ENCODE peak calls at places on chromosomes 1 and 21, in five cellular contexts. X is Peyer's patch, E is K562, T is heart left ventricle, B is tibial nerve. C is an unnamed sample.

GRCh38 chr21:36767096-36767495 is 68.2 kb downstream of the SIM2 start:
- DNase-seq in X (no peak), E (no peak), T (no peak), B (no peak), C (no peak)

GRCh38 chr21:28699591-28700259 is 293.0 kb downstream of the LTN1 start:
- DNase-seq in X (no peak), E (no peak), T (no peak), B (no peak), C (no peak)

GRCh38 chr21:43268086-43268803 is 99.4 kb downstream of the CRYAA start:
- DNase-seq in X (no peak), E (no peak), T (peak), B (no peak), C (no peak)

GRCh38 chr1:155128755-155129473 is 1.2 kb downstream of the EFNA1 start:
- DNase-seq in X (peak), E (no peak), T (peak), B (no peak), C (no peak)

GRCh38 chr1:109425391-109425790 is 857 bp downstream of the PSMA5 start:
- DNase-seq in X (no peak), E (no peak), T (no peak), B (no peak), C (no peak)

GRCh38 chr1:112061852-112062451 is 72.5 kb upstream of the KCND3 start:
- DNase-seq in X (no peak), E (no peak), T (no peak), B (no peak), C (no peak)

GRCh38 chr21:43306911-43307676 is 119.8 kb downstream of the SIK1 start:
- DNase-seq in X (no peak), E (no peak), T (peak), B (no peak), C (peak)

GRCh38 chr1:232980336-232980978 is 30.0 kb downstream of the NTPCR start:
- DNase-seq in X (no peak), E (no peak), T (no peak), B (no peak), C (no peak)

GRCh38 chr21:17441370-17441769 is 71.5 kb upstream of the CXADR start:
- DNase-seq in X (no peak), E (no peak), T (no peak), B (no peak), C (no peak)

GRCh38 chr1:35461966-35462651 is 95.1 kb downstream of the KIAA0319L start:
- DNase-seq in X (no peak), E (no peak), T (no peak), B (no peak), C (no peak)

GRCh38 chr1:206685256-206685748 is 597 bp downstream of the MAPKAPK2 start:
- DNase-seq in X (peak), E (peak), T (peak), B (no peak), C (peak)

GRCh38 chr1:201405484-201405831 is 6.3 kb upstream of the LAD1 start:
- DNase-seq in X (peak), E (no peak), T (no peak), B (no peak), C (no peak)

GRCh38 chr1:220786337-220787068 is at the start of gene MTARC1:
- DNase-seq in X (peak), E (no peak), T (peak), B (no peak), C (peak)

GRCh38 chr1:209675567-209676154 is 449 bp downstream of the G0S2 start:
- DNase-seq in X (peak), E (no peak), T (peak), B (no peak), C (no peak)

GRCh38 chr1:97034651-97035050 is 313.1 kb downstream of the PTBP2 start:
- DNase-seq in X (no peak), E (no peak), T (no peak), B (no peak), C (no peak)

GRCh38 chr1:185420588-185421081 is 103.6 kb upstream of the IVNS1ABP start:
- DNase-seq in X (no peak), E (no peak), T (no peak), B (no peak), C (no peak)

GRCh38 chr1:233261206-233261605 is 34.3 kb downstream of the PCNX2 start:
- DNase-seq in X (no peak), E (no peak), T (no peak), B (no peak), C (no peak)

GRCh38 chr1:51266791-51267190 is 30.7 kb downstream of the RNF11 start:
- DNase-seq in X (no peak), E (no peak), T (no peak), B (no peak), C (no peak)

GRCh38 chr21:46294647-46295176 is 8.6 kb downstream of the YBEY start:
- DNase-seq in X (no peak), E (peak), T (peak), B (no peak), C (peak)

GRCh38 chr21:33254766-33255165 is 11.4 kb upstream of the IL10RB start:
- DNase-seq in X (no peak), E (no peak), T (no peak), B (no peak), C (no peak)

GRCh38 chr1:93346472-93346991 is 825 bp downstream of the DR1 start:
- DNase-seq in X (peak), E (peak), T (peak), B (no peak), C (no peak)

GRCh38 chr1:182395911-182396310 is 4.3 kb upstream of the GLUL start:
- DNase-seq in X (no peak), E (no peak), T (no peak), B (no peak), C (no peak)

GRCh38 chr1:6825828-6826227 is 40.6 kb downstream of the CAMTA1 start:
- DNase-seq in X (no peak), E (no peak), T (no peak), B (no peak), C (no peak)

GRCh38 chr1:6823822-6824221 is 38.6 kb downstream of the CAMTA1 start:
- DNase-seq in X (no peak), E (no peak), T (no peak), B (no peak), C (no peak)

GRCh38 chr1:6824665-6825368 is 39.6 kb downstream of the CAMTA1 start:
- DNase-seq in X (no peak), E (no peak), T (no peak), B (no peak), C (no peak)

GRCh38 chr1:6820899-6821298 is 35.6 kb downstream of the CAMTA1 start:
- DNase-seq in X (no peak), E (no peak), T (no peak), B (no peak), C (no peak)

DNA sequence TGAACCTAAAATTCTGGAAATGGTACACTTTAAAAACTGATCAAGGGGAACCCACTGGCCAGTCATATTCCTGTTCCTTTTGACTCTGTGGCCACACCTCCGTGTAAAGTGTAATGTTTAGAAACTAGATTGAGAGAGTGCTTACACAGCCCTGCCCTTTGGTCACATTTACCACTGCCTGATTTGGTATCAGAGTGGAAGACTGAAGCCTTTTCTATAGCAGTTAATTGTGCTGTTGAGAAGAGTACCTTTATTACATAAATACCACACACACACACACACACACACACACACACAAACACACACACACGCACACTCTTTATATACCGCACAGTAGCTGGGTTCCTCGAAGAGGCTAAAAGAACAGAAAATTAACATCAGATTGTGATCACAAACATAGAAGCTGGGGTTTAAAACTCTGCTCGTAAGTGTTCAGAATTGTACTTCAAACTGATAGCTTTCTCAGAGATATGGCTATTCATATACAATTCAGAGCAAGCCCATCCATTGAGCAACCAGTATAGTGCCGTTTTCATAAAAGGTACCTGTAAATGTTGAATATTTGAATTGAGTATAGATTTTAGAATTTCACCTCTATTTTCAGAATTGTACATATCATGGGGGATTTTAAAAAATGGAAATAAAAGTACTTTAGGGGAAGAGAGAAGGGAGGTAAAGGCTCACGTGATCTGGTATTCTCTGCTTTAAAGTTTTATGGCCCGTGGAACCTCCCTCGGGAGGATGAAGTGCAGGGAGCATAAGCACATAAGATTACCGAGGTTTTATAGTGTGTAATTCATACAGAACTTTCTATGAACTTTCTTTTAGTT is 37.5 kb downstream of the CAMTA1 start:
- DNase-seq in X (peak), E (no peak), T (no peak), B (no peak), C (no peak)
- TF ChIP-seq POLR2A in X (no peak), E (no peak), T (no peak), B (no peak), C (no peak)

GRCh38 chr1:219387211-219387610 is 213.5 kb downstream of the LYPLAL1 start:
- DNase-seq in X (no peak), E (no peak), T (no peak), B (no peak), C (no peak)

GRCh38 chr1:219391297-219391696 is 217.6 kb downstream of the LYPLAL1 start:
- DNase-seq in X (no peak), E (no peak), T (no peak), B (no peak), C (no peak)

GRCh38 chr1:219381396-219381795 is 207.7 kb downstream of the LYPLAL1 start:
- DNase-seq in X (no peak), E (no peak), T (no peak), B (no peak), C (no peak)

GRCh38 chr1:219383273-219383672 is 209.6 kb downstream of the LYPLAL1 start:
- DNase-seq in X (no peak), E (no peak), T (no peak), B (no peak), C (no peak)

DNA sequence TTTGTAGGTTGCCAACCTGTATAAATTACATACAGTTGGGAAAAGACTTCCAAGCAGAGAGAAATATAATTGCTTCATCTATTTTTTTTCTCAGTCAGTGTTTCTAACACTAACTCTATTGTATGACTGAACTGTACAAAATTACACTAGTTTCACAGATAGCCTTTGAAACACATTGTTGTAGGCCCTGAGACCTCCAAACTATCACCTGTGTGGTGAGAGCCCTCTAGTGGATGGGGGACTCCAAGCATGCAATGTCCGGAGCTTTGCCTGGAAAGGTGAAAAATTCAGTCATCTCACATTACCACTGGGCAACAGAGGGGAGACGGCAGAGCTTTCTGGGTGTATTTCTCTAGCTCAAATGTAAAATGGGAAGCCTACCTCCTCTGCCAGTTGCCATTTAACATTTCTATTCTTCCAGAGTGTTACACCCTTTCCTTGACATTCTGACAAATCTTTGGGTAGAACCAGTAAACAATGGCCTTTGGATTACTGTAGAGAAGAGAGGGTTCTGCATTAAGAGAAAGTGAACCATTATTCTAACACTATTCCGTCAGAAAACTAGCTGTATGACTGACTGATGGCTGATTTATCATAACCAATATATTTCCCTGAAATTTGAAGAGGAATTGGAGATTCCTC is 212.2 kb downstream of the LYPLAL1 start:
- DNase-seq in X (no peak), E (peak), T (peak), B (no peak), C (peak)
- TF ChIP-seq POLR2A in X (no peak), E (no peak), T (no peak), B (no peak), C (no peak)

GRCh38 chr1:236063919-236064673 is 794 bp downstream of the NID1 start:
- DNase-seq in X (peak), E (no peak), T (peak), B (no peak), C (peak)
- TF ChIP-seq POLR2A in X (peak), E (no peak), T (no peak), B (no peak), C (peak)

GRCh38 chr1:234845097-234845660 is 235.2 kb upstream of the IRF2BP2 start:
- DNase-seq in X (no peak), E (no peak), T (no peak), B (no peak), C (no peak)

GRCh38 chr1:234841710-234842231 is 231.8 kb upstream of the IRF2BP2 start:
- DNase-seq in X (no peak), E (peak), T (peak), B (no peak), C (no peak)

GRCh38 chr1:234840843-234841242 is 230.9 kb upstream of the IRF2BP2 start:
- DNase-seq in X (no peak), E (no peak), T (no peak), B (no peak), C (no peak)

GRCh38 chr1:234844479-234845031 is 234.6 kb upstream of the IRF2BP2 start:
- DNase-seq in X (no peak), E (no peak), T (no peak), B (no peak), C (no peak)

GRCh38 chr1:234842726-234843641 is 233.0 kb upstream of the IRF2BP2 start:
- DNase-seq in X (no peak), E (peak), T (peak), B (no peak), C (no peak)
- TF ChIP-seq POLR2A in X (no peak), E (no peak), T (no peak), B (no peak), C (no peak)

GRCh38 chr1:113813218-113813617 is 942 bp upstream of the RSBN1 start:
- DNase-seq in X (no peak), E (no peak), T (no peak), B (no peak), C (no peak)

GRCh38 chr1:113812661-113813135 is 422 bp upstream of the RSBN1 start:
- DNase-seq in X (no peak), E (peak), T (peak), B (no peak), C (no peak)

GRCh38 chr1:113809651-113810602 is 2.3 kb downstream of the RSBN1 start:
- DNase-seq in X (no peak), E (no peak), T (no peak), B (no peak), C (no peak)

GRCh38 chr1:113811353-113811887 is 856 bp downstream of the RSBN1 start:
- DNase-seq in X (no peak), E (peak), T (peak), B (no peak), C (no peak)

DNA sequence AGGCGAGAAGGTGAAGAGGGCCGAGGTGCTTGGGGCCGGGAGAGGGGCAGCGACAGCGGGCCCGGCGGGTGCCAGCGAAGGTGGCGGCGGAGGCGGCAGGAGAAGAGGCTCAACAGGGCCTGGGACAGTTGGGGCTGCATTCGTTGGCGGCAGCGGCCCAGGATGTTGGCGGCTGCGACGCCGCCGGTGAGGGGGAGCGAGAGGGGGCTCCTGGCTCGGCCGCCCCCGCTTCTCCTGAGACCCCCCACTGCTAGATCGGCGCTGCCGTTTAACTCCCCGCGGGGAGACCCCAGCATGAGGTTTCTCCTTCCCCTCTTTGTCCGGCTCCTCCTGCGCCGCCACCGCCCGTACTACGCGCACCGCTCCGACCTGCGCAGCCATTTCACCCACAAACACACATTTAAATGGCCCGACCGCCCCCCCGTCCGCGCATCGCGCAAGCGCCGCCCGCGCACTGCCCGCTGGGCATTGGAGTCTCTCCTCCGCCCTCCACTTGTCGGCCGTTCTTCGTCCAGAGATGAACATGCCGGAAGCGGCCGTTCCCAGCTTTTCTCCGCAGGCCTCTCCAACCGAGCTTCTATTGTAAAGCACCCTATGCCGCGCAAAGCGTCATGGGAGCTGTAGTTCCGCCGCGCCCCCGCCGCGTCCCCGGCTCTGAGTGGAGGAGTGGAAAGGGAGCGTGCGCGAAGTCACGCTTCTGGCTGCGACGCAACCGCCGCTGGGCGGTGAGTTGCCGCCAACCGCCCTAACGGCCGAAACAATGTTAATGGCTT is at the start of gene RSBN1:
- DNase-seq in X (peak), E (peak), T (peak), B (peak), C (peak)
- TF ChIP-seq POLR2A in X (peak), E (peak), T (peak), B (peak), C (peak)

GRCh38 chr1:42682739-42683529 is 716 bp downstream of the YBX1 start:
- DNase-seq in X (peak), E (peak), T (peak), B (peak), C (peak)
- TF ChIP-seq POLR2A in X (peak), E (peak), T (no peak), B (peak), C (peak)

C was measured in H54.